ENCODE peak calls at places on chromosome 3, in six cellular contexts. One of them, this sample, is unnamed.

GRCh38 chr3:125125822-125126245 is 70.0 kb upstream of the HEG1 start:
- DNase-seq in spleen: no peak
- DNase-seq in stomach: no peak
- DNase-seq in sigmoid colon: no peak
- DNase-seq in GM12891: no peak
- DNase-seq in H1: no peak
- DNase-seq in this sample: no peak

GRCh38 chr3:108406661-108407206 is 103.7 kb downstream of the MYH15 start:
- DNase-seq in stomach: no peak
- DNase-seq in GM12891: no peak
- DNase-seq in H1: no peak
- DNase-seq in spleen: no peak
- DNase-seq in sigmoid colon: no peak
- DNase-seq in this sample: no peak

GRCh38 chr3:106792716-106793115 is 584.5 kb upstream of the CCDC54 start:
- DNase-seq in spleen: no peak
- DNase-seq in GM12891: no peak
- DNase-seq in stomach: no peak
- DNase-seq in sigmoid colon: no peak
- DNase-seq in H1: no peak
- DNase-seq in this sample: no peak

GRCh38 chr3:139127101-139127500 is 82.4 kb upstream of the PRR23C start:
- DNase-seq in H1: no peak
- DNase-seq in stomach: no peak
- DNase-seq in GM12891: no peak
- DNase-seq in sigmoid colon: no peak
- DNase-seq in spleen: no peak
- DNase-seq in this sample: no peak

GRCh38 chr3:168248383-168249047 is 152.8 kb upstream of the GOLIM4 start:
- DNase-seq in sigmoid colon: no peak
- DNase-seq in stomach: peak; percentile 29
- DNase-seq in H1: peak; percentile 65
- DNase-seq in GM12891: no peak
- DNase-seq in spleen: peak; percentile 59
- DNase-seq in this sample: no peak

GRCh38 chr3:136869282-136869681 is 7.3 kb downstream of the NCK1 start:
- DNase-seq in sigmoid colon: no peak
- DNase-seq in GM12891: no peak
- DNase-seq in spleen: no peak
- DNase-seq in H1: no peak
- DNase-seq in stomach: no peak
- DNase-seq in this sample: no peak

GRCh38 chr3:120147072-120147871 is 53.0 kb upstream of the GSK3B start:
- DNase-seq in GM12891: no peak
- DNase-seq in spleen: no peak
- DNase-seq in stomach: peak; percentile 70
- DNase-seq in sigmoid colon: no peak
- DNase-seq in H1: no peak
- DNase-seq in this sample: no peak

GRCh38 chr3:127013758-127014535 is 31.0 kb downstream of the PLXNA1 start:
- DNase-seq in sigmoid colon: no peak
- DNase-seq in GM12891: no peak
- DNase-seq in spleen: no peak
- DNase-seq in stomach: no peak
- DNase-seq in H1: no peak
- DNase-seq in this sample: no peak

GRCh38 chr3:10505050-10505790 is at the start of gene ATP2B2:
- DNase-seq in sigmoid colon: no peak
- DNase-seq in GM12891: no peak
- DNase-seq in spleen: no peak
- DNase-seq in H1: peak; percentile 64
- DNase-seq in stomach: no peak
- DNase-seq in this sample: no peak

GRCh38 chr3:72191211-72191960 is 406.4 kb upstream of the PROK2 start:
- DNase-seq in stomach: no peak
- DNase-seq in spleen: no peak
- DNase-seq in sigmoid colon: no peak
- DNase-seq in GM12891: no peak
- DNase-seq in H1: no peak
- DNase-seq in this sample: no peak

GRCh38 chr3:36477655-36478054 is 97.4 kb downstream of the STAC start:
- DNase-seq in sigmoid colon: no peak
- DNase-seq in GM12891: no peak
- DNase-seq in H1: no peak
- DNase-seq in spleen: no peak
- DNase-seq in stomach: no peak
- DNase-seq in this sample: no peak

GRCh38 chr3:176953106-176954080 is 243.9 kb downstream of the TBL1XR1 start:
- DNase-seq in spleen: no peak
- DNase-seq in sigmoid colon: peak; percentile 86
- DNase-seq in H1: no peak
- DNase-seq in stomach: no peak
- DNase-seq in GM12891: no peak
- DNase-seq in this sample: peak; percentile 27

GRCh38 chr3:184272269-184272668 is 3.6 kb upstream of the ECE2 start:
- DNase-seq in sigmoid colon: no peak
- DNase-seq in GM12891: no peak
- DNase-seq in H1: no peak
- DNase-seq in stomach: no peak
- DNase-seq in spleen: no peak
- DNase-seq in this sample: no peak
- TF ChIP-seq POLR2A in sigmoid colon: no peak
- TF ChIP-seq POLR2A in GM12891: no peak
- TF ChIP-seq POLR2A in H1: no peak
- TF ChIP-seq POLR2A in stomach: no peak
- TF ChIP-seq POLR2A in spleen: no peak
- TF ChIP-seq POLR2A in this sample: no peak

GRCh38 chr3:135023985-135024658 is 229.1 kb downstream of the EPHB1 start:
- DNase-seq in GM12891: no peak
- DNase-seq in sigmoid colon: no peak
- DNase-seq in H1: peak; percentile 10
- DNase-seq in stomach: no peak
- DNase-seq in spleen: no peak
- DNase-seq in this sample: no peak
- TF ChIP-seq POLR2AphosphoS5 in GM12891: no peak
- TF ChIP-seq POLR2AphosphoS5 in sigmoid colon: no peak
- TF ChIP-seq POLR2AphosphoS5 in H1: no peak
- TF ChIP-seq POLR2AphosphoS5 in stomach: no peak
- TF ChIP-seq POLR2AphosphoS5 in spleen: no peak
- TF ChIP-seq POLR2AphosphoS5 in this sample: no peak

GRCh38 chr3:100910986-100911385 is 82.2 kb downstream of the ABI3BP start:
- DNase-seq in sigmoid colon: no peak
- DNase-seq in stomach: no peak
- DNase-seq in H1: no peak
- DNase-seq in spleen: no peak
- DNase-seq in GM12891: no peak
- DNase-seq in this sample: no peak
- TF ChIP-seq POLR2A in sigmoid colon: no peak
- TF ChIP-seq POLR2A in stomach: no peak
- TF ChIP-seq POLR2A in H1: no peak
- TF ChIP-seq POLR2A in spleen: no peak
- TF ChIP-seq POLR2A in GM12891: no peak
- TF ChIP-seq POLR2A in this sample: no peak

DNA sequence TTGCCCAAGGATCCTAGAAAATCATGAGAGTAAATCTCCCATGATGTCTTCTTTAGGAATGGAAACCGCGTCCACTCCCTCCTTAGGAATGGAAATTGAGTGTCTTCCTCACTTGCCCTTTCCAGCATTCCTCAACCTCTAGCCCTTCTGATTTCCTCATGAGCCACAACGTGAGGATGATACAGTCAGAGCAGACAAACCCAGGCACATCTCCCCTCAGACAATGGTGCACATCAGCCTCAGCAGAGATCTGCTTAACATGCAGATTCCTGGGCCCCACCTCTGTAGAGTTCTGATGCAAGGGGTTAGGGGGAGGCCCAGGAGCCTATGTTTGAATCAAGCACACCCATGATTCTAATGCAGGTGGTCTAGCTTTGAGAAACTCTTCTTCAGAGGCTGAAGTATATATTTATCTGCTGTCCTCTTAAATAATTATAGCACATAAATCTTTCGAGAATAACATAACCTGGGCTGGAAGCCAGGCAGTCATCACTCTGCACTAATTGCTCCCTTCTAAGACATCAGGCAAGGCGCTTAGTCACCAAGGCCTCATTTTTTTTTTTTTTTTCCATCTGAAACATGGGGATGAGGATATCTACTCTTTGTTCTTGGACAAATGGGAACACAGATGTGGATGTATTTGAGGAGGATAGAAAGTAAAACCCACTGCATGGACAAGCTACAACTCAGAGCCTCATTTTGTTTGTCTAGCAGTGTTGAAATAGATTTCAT is 81.7 kb downstream of the PRICKLE2 start:
- DNase-seq in sigmoid colon: no peak
- DNase-seq in stomach: no peak
- DNase-seq in spleen: no peak
- DNase-seq in H1: no peak
- DNase-seq in GM12891: no peak
- DNase-seq in this sample: no peak
- TF ChIP-seq POLR2AphosphoS5 in sigmoid colon: no peak
- TF ChIP-seq POLR2AphosphoS5 in stomach: no peak
- TF ChIP-seq POLR2AphosphoS5 in spleen: no peak
- TF ChIP-seq POLR2AphosphoS5 in H1: no peak
- TF ChIP-seq POLR2AphosphoS5 in GM12891: no peak
- TF ChIP-seq POLR2AphosphoS5 in this sample: no peak

GRCh38 chr3:184757010-184757651 is 45.3 kb upstream of the MAGEF1 start:
- DNase-seq in H1: no peak
- DNase-seq in GM12891: no peak
- DNase-seq in spleen: peak; percentile 76
- DNase-seq in sigmoid colon: peak; percentile 91
- DNase-seq in stomach: peak; percentile 58
- DNase-seq in this sample: no peak
- TF ChIP-seq POLR2A in H1: no peak
- TF ChIP-seq POLR2A in GM12891: no peak
- TF ChIP-seq POLR2A in spleen: no peak
- TF ChIP-seq POLR2A in sigmoid colon: no peak
- TF ChIP-seq POLR2A in stomach: no peak
- TF ChIP-seq POLR2A in this sample: no peak

GRCh38 chr3:145359040-145359439 is 801.9 kb downstream of the PLOD2 start:
- DNase-seq in H1: no peak
- DNase-seq in sigmoid colon: no peak
- DNase-seq in stomach: no peak
- DNase-seq in GM12891: no peak
- DNase-seq in spleen: no peak
- DNase-seq in this sample: no peak
- TF ChIP-seq POLR2AphosphoS5 in H1: no peak
- TF ChIP-seq POLR2AphosphoS5 in sigmoid colon: no peak
- TF ChIP-seq POLR2AphosphoS5 in stomach: no peak
- TF ChIP-seq POLR2AphosphoS5 in GM12891: no peak
- TF ChIP-seq POLR2AphosphoS5 in spleen: no peak
- TF ChIP-seq POLR2AphosphoS5 in this sample: no peak

This sample was measured in breast epithelium.